ENCODE peak calls at places on chromosomes 6 and 20, in four cellular contexts. One of them, this sample, is unnamed.

GRCh38 chr6:78910611-78911134 is 43.3 kb downstream of the IRAK1BP1 start:
- DNase-seq in IMR-90: no peak
- DNase-seq in HCT116: no peak
- DNase-seq in transverse colon: peak; percentile 16
- DNase-seq in this sample: no peak

GRCh38 chr20:32830437-32830836 is 10.7 kb downstream of the MAPRE1 start:
- DNase-seq in IMR-90: peak; percentile 34
- DNase-seq in HCT116: no peak
- DNase-seq in transverse colon: peak; percentile 22
- DNase-seq in this sample: no peak

GRCh38 chr6:88124925-88125557 is 41.1 kb downstream of the CNR1 start:
- DNase-seq in IMR-90: no peak
- DNase-seq in HCT116: no peak
- DNase-seq in transverse colon: no peak
- DNase-seq in this sample: no peak

GRCh38 chr6:109445382-109445781 is 4.9 kb downstream of the SMPD2 start:
- DNase-seq in IMR-90: no peak
- DNase-seq in HCT116: no peak
- DNase-seq in transverse colon: no peak
- DNase-seq in this sample: no peak

GRCh38 chr20:63911171-63911570 is 16.2 kb downstream of the DNAJC5 start:
- DNase-seq in IMR-90: peak; percentile 50
- DNase-seq in HCT116: peak; percentile 12
- DNase-seq in transverse colon: peak; percentile 83
- DNase-seq in this sample: no peak

GRCh38 chr6:39496951-39497350 is 174.4 kb upstream of the KCNK16 start:
- DNase-seq in IMR-90: no peak
- DNase-seq in HCT116: no peak
- DNase-seq in transverse colon: peak; percentile 29
- DNase-seq in this sample: peak; percentile 68

GRCh38 chr6:150006961-150007464 is 18.3 kb downstream of the RAET1L start:
- DNase-seq in IMR-90: peak; percentile 13
- DNase-seq in HCT116: no peak
- DNase-seq in transverse colon: no peak
- DNase-seq in this sample: no peak

GRCh38 chr6:154852700-154853099 is 119.5 kb downstream of the SCAF8 start:
- DNase-seq in IMR-90: peak; percentile 84
- DNase-seq in HCT116: no peak
- DNase-seq in transverse colon: no peak
- DNase-seq in this sample: no peak

GRCh38 chr6:13573669-13574110 is 711 bp upstream of the SIRT5 start:
- DNase-seq in IMR-90: peak; percentile 46
- DNase-seq in HCT116: peak; percentile 18
- DNase-seq in transverse colon: peak; percentile 53
- DNase-seq in this sample: peak; percentile 39

GRCh38 chr20:43799150-43799711 is 72.4 kb upstream of the GTSF1L start:
- DNase-seq in IMR-90: peak; percentile 37
- DNase-seq in HCT116: no peak
- DNase-seq in transverse colon: no peak
- DNase-seq in this sample: no peak

GRCh38 chr6:134288538-134289203 is 29.2 kb downstream of the SGK1 start:
- DNase-seq in IMR-90: peak; percentile 94
- DNase-seq in HCT116: no peak
- DNase-seq in transverse colon: no peak
- DNase-seq in this sample: no peak

GRCh38 chr20:18288748-18289705 is 700 bp downstream of the ZNF133 start:
- DNase-seq in IMR-90: peak; percentile 17
- DNase-seq in HCT116: no peak
- DNase-seq in transverse colon: no peak
- DNase-seq in this sample: peak; percentile 13

GRCh38 chr6:70131528-70131927 is 171.4 kb downstream of the COL9A1 start:
- DNase-seq in IMR-90: no peak
- DNase-seq in HCT116: no peak
- DNase-seq in transverse colon: no peak
- DNase-seq in this sample: no peak

GRCh38 chr6:16494781-16495180 is 256.4 kb downstream of the GMPR start:
- DNase-seq in IMR-90: peak; percentile 31
- DNase-seq in HCT116: no peak
- DNase-seq in transverse colon: peak; percentile 30
- DNase-seq in this sample: no peak
- H3K27ac ChIP-seq in IMR-90: no peak overlapping the region
- H3K27ac ChIP-seq in HCT116: no peak overlapping the region
- H3K27ac ChIP-seq in transverse colon: no peak overlapping the region
- H3K27ac ChIP-seq in this sample: no peak overlapping the region

GRCh38 chr6:119349341-119350201 is at the start of gene MAN1A1:
- DNase-seq in IMR-90: peak; percentile 66
- DNase-seq in HCT116: peak; percentile 56
- DNase-seq in transverse colon: peak; percentile 93
- DNase-seq in this sample: peak; percentile 88
- TF ChIP-seq POLR2A in IMR-90: peak; percentile 57
- TF ChIP-seq POLR2A in HCT116: peak; percentile 72
- TF ChIP-seq POLR2A in transverse colon: peak; percentile 94
- TF ChIP-seq POLR2A in this sample: peak; percentile 85

DNA sequence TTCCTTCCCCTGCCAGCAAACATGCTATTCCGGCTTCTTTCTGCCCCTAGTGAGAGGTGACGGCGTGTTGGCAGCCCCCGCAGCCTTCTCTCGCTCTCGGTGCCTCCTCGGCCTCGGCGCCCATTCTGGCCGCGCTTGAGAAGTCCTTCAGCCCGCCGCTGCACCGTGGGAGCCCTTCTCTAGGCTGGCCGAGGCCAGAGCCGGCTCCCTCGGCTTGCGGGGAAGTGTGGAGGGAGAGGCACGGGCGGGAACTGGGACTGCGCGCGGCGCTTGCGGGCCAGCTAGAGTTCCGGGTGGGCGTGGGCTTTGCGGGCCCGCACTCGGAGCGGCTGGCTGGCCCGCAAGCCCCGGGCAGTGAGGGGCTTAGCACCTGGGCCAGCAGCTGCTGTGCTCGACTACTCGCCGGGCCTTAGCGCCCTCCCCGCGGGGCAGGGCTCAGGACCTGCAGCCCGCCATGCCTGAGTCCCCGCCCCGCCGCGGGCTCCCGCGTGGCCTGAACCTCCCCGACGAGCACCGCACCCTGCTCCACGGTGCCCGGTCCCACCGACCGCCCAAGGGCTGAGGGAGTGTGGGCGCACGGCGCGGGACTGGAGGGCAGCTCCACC is 20.0 kb upstream of the PXDC1 start:
- DNase-seq in IMR-90: no peak
- DNase-seq in HCT116: no peak
- DNase-seq in transverse colon: no peak
- DNase-seq in this sample: no peak
- H3K27ac ChIP-seq in IMR-90: no peak overlapping the region
- H3K27ac ChIP-seq in HCT116: no peak overlapping the region
- H3K27ac ChIP-seq in transverse colon: no peak overlapping the region
- H3K27ac ChIP-seq in this sample: no peak overlapping the region

DNA sequence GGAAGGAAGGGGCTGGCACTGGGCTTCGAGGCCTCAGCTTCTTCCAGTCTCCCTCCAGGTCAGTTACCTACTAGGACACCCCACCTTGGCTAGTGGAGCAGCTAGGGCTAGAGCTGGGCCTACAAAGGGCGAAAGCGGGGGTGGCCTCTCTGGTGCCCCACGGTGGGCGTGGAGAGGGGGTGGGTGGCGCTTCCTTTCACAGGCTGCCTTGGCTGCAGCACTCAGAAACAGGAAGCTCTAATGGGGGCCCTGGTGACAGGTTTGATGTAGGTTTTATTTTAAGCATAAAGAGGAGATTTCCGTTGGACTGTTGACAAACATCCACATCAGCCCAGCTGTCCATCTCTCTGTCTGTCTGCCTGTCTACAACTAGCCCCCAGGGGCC is 13.4 kb downstream of the FAM110A start:
- DNase-seq in IMR-90: no peak
- DNase-seq in HCT116: no peak
- DNase-seq in transverse colon: peak; percentile 38
- DNase-seq in this sample: no peak
- TF ChIP-seq POLR2A in IMR-90: no peak
- TF ChIP-seq POLR2A in HCT116: no peak
- TF ChIP-seq POLR2A in transverse colon: no peak
- TF ChIP-seq POLR2A in this sample: no peak

This sample was measured in ovary.